ENCODE peak calls at places on chromosomes 2 and 18, in six cellular contexts. One of them, this sample, is unnamed.

GRCh38 chr2:70979626-70980025 is 1.2 kb downstream of the ANKRD53 start:
- DNase-seq in stomach: no peak
- DNase-seq in fibroblast of the aortic adventitia: no peak
- DNase-seq in brain microvascular endothelial cell: no peak
- DNase-seq in AG04449: no peak
- DNase-seq in adrenal gland: no peak
- DNase-seq in this sample: peak; percentile 37

GRCh38 chr2:33502025-33502424 is 25.6 kb downstream of the RASGRP3 start:
- DNase-seq in stomach: no peak
- DNase-seq in fibroblast of the aortic adventitia: no peak
- DNase-seq in brain microvascular endothelial cell: no peak
- DNase-seq in AG04449: no peak
- DNase-seq in adrenal gland: no peak
- DNase-seq in this sample: no peak

GRCh38 chr2:174337337-174338154 is 2.8 kb downstream of the SP9 start:
- DNase-seq in stomach: no peak
- DNase-seq in fibroblast of the aortic adventitia: no peak
- DNase-seq in brain microvascular endothelial cell: no peak
- DNase-seq in AG04449: no peak
- DNase-seq in adrenal gland: no peak
- DNase-seq in this sample: no peak

GRCh38 chr2:106192752-106193490 is 1.2 kb downstream of the UXS1 start:
- DNase-seq in stomach: no peak
- DNase-seq in fibroblast of the aortic adventitia: peak; percentile 92
- DNase-seq in brain microvascular endothelial cell: peak; percentile 77
- DNase-seq in AG04449: peak; percentile 49
- DNase-seq in adrenal gland: peak; percentile 16
- DNase-seq in this sample: no peak

GRCh38 chr2:15364561-15364960 is 196.6 kb downstream of the NBAS start:
- DNase-seq in stomach: no peak
- DNase-seq in fibroblast of the aortic adventitia: peak; percentile 10
- DNase-seq in brain microvascular endothelial cell: no peak
- DNase-seq in AG04449: no peak
- DNase-seq in adrenal gland: no peak
- DNase-seq in this sample: no peak

GRCh38 chr18:70576281-70577022 is 287.6 kb downstream of the SOCS6 start:
- DNase-seq in stomach: no peak
- DNase-seq in fibroblast of the aortic adventitia: no peak
- DNase-seq in brain microvascular endothelial cell: no peak
- DNase-seq in AG04449: no peak
- DNase-seq in adrenal gland: no peak
- DNase-seq in this sample: no peak

GRCh38 chr2:181752301-181752700 is 72.0 kb upstream of the NEUROD1 start:
- DNase-seq in stomach: no peak
- DNase-seq in fibroblast of the aortic adventitia: peak; percentile 51
- DNase-seq in brain microvascular endothelial cell: no peak
- DNase-seq in AG04449: no peak
- DNase-seq in adrenal gland: no peak
- DNase-seq in this sample: no peak

GRCh38 chr2:25309402-25309801 is 32.3 kb downstream of the DNMT3A start:
- DNase-seq in stomach: peak; percentile 52
- DNase-seq in fibroblast of the aortic adventitia: peak; percentile 47
- DNase-seq in brain microvascular endothelial cell: peak; percentile 40
- DNase-seq in AG04449: no peak
- DNase-seq in adrenal gland: peak; percentile 68
- DNase-seq in this sample: no peak

GRCh38 chr2:191757256-191757655 is 79.3 kb downstream of the NABP1 start:
- DNase-seq in stomach: no peak
- DNase-seq in fibroblast of the aortic adventitia: peak; percentile 29
- DNase-seq in brain microvascular endothelial cell: no peak
- DNase-seq in AG04449: no peak
- DNase-seq in adrenal gland: no peak
- DNase-seq in this sample: no peak

GRCh38 chr2:200863655-200864205 is 728 bp downstream of the CLK1 start:
- DNase-seq in stomach: no peak
- DNase-seq in fibroblast of the aortic adventitia: peak; percentile 65
- DNase-seq in brain microvascular endothelial cell: no peak
- DNase-seq in AG04449: no peak
- DNase-seq in adrenal gland: peak; percentile 44
- DNase-seq in this sample: no peak

DNA sequence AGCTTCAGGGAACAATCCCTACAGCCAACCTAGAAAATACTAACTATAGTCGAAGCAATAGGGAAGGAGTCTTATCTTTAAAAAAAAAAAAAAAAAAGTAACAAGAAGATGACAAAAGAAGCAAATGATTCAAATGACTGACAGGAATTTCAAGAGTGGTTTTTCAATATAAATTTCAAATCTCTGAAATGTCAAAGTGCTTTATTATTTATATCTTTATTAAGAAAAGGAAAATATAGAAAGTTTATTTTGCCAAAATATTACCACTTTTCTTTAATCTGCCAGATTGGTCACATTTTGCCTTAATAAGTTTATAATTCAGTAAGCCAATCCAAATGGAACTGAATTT is 63.5 kb upstream of the HNRNPA3 start:
- DNase-seq in stomach: no peak
- DNase-seq in fibroblast of the aortic adventitia: no peak
- DNase-seq in brain microvascular endothelial cell: no peak
- DNase-seq in AG04449: no peak
- DNase-seq in adrenal gland: no peak
- DNase-seq in this sample: no peak
- TF ChIP-seq CTCF in stomach: no peak
- TF ChIP-seq CTCF in fibroblast of the aortic adventitia: no peak
- TF ChIP-seq CTCF in brain microvascular endothelial cell: no peak
- TF ChIP-seq CTCF in AG04449: no peak
- TF ChIP-seq CTCF in adrenal gland: no peak
- TF ChIP-seq CTCF in this sample: no peak

GRCh38 chr18:58635891-58636290 is 7.0 kb upstream of the ALPK2 start:
- DNase-seq in stomach: no peak
- DNase-seq in fibroblast of the aortic adventitia: peak; percentile 85
- DNase-seq in brain microvascular endothelial cell: peak; percentile 26
- DNase-seq in AG04449: no peak
- DNase-seq in adrenal gland: no peak
- DNase-seq in this sample: no peak
- TF ChIP-seq CTCF in stomach: no peak
- TF ChIP-seq CTCF in fibroblast of the aortic adventitia: peak; percentile 12
- TF ChIP-seq CTCF in brain microvascular endothelial cell: no peak
- TF ChIP-seq CTCF in AG04449: no peak
- TF ChIP-seq CTCF in adrenal gland: no peak
- TF ChIP-seq CTCF in this sample: no peak

DNA sequence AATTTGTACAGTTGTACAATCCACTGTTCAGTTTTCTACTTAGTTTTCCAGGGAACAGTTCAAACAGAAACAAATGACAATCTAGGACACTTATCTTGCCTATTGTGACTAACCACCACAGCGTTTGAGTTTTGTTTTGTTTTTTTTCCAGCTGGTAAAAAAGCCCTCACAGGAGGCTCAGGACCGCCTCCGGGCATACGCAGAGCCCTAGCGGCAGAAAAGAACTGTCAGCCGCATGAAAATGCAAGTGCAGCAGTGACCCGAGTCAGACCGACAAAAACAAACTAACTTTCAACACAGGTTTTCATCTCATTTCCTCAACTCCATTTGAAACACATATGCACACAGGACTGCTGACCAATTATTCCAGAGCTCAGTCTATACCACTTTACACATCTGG is 68.6 kb downstream of the STEAP3 start:
- DNase-seq in stomach: no peak
- DNase-seq in fibroblast of the aortic adventitia: no peak
- DNase-seq in brain microvascular endothelial cell: peak; percentile 34
- DNase-seq in AG04449: no peak
- DNase-seq in adrenal gland: peak; percentile 80
- DNase-seq in this sample: no peak
- TF ChIP-seq CTCF in stomach: peak; percentile 25
- TF ChIP-seq CTCF in fibroblast of the aortic adventitia: no peak
- TF ChIP-seq CTCF in brain microvascular endothelial cell: peak; percentile 65
- TF ChIP-seq CTCF in AG04449: no peak
- TF ChIP-seq CTCF in adrenal gland: peak; percentile 48
- TF ChIP-seq CTCF in this sample: peak; percentile 28

GRCh38 chr2:231399046-231399852 is 3.7 kb downstream of the B3GNT7 start:
- DNase-seq in stomach: no peak
- DNase-seq in fibroblast of the aortic adventitia: no peak
- DNase-seq in brain microvascular endothelial cell: no peak
- DNase-seq in AG04449: no peak
- DNase-seq in adrenal gland: no peak
- DNase-seq in this sample: no peak

GRCh38 chr2:231398585-231398984 is 3.1 kb downstream of the B3GNT7 start:
- DNase-seq in stomach: no peak
- DNase-seq in fibroblast of the aortic adventitia: no peak
- DNase-seq in brain microvascular endothelial cell: no peak
- DNase-seq in AG04449: no peak
- DNase-seq in adrenal gland: no peak
- DNase-seq in this sample: no peak

GRCh38 chr2:231397011-231397927 is 1.8 kb downstream of the B3GNT7 start:
- DNase-seq in stomach: no peak
- DNase-seq in fibroblast of the aortic adventitia: no peak
- DNase-seq in brain microvascular endothelial cell: no peak
- DNase-seq in AG04449: no peak
- DNase-seq in adrenal gland: no peak
- DNase-seq in this sample: peak; percentile 22

GRCh38 chr2:231397928-231398294 is 2.4 kb downstream of the B3GNT7 start:
- DNase-seq in stomach: no peak
- DNase-seq in fibroblast of the aortic adventitia: no peak
- DNase-seq in brain microvascular endothelial cell: no peak
- DNase-seq in AG04449: no peak
- DNase-seq in adrenal gland: no peak
- DNase-seq in this sample: no peak

DNA sequence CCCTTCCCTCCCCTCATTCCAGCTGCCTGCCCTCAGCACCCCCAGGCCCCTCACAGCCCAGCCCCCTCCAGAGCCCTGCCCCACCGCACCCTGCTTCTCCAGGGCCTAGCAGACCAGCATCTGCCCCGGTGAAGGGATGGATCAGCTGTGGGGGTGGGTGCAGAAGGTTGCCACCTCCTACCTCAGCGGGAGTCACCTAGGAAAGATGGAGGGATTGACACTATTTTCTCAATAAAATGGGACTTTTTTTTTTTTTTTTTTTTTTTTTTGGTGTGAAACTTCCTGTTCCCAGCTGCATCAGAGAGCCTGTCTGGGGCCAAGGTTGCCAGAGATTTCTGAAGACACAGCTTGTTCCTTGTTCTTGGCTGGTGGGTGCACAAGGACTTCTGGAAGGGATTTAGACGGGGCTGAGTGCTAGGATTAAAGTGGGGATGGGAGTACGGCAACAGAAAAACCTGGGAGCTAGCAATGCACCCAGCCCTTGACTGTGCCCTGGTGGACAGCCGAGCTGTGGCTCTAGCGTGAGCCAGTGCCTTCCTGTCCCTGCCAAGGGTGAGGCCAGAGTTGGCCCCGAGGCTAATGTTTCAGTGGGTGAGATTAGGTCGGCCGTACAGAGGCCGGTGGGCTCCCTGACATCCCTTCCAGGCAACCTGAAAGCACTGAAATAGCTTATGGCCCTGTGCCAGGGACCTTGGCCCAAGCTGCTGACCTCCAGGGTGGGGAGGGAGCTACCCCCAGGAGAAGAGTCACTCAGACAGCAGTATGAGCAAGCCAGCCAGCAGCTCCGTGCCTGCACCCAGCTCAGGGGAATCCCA is 4.5 kb downstream of the B3GNT7 start:
- DNase-seq in stomach: peak; percentile 64
- DNase-seq in fibroblast of the aortic adventitia: peak; percentile 44
- DNase-seq in brain microvascular endothelial cell: no peak
- DNase-seq in AG04449: no peak
- DNase-seq in adrenal gland: peak; percentile 80
- DNase-seq in this sample: peak; percentile 76
- TF ChIP-seq CTCF in stomach: no peak
- TF ChIP-seq CTCF in fibroblast of the aortic adventitia: peak; percentile 32
- TF ChIP-seq CTCF in brain microvascular endothelial cell: peak; percentile 25
- TF ChIP-seq CTCF in AG04449: no peak
- TF ChIP-seq CTCF in adrenal gland: peak; percentile 8
- TF ChIP-seq CTCF in this sample: no peak

GRCh38 chr2:163771596-163771995 is 35.8 kb upstream of the FIGN start:
- DNase-seq in stomach: no peak
- DNase-seq in fibroblast of the aortic adventitia: no peak
- DNase-seq in brain microvascular endothelial cell: no peak
- DNase-seq in AG04449: no peak
- DNase-seq in adrenal gland: no peak
- DNase-seq in this sample: no peak

GRCh38 chr2:163773276-163773675 is 37.5 kb upstream of the FIGN start:
- DNase-seq in stomach: no peak
- DNase-seq in fibroblast of the aortic adventitia: no peak
- DNase-seq in brain microvascular endothelial cell: no peak
- DNase-seq in AG04449: no peak
- DNase-seq in adrenal gland: no peak
- DNase-seq in this sample: no peak

GRCh38 chr2:163774862-163775261 is 39.1 kb upstream of the FIGN start:
- DNase-seq in stomach: no peak
- DNase-seq in fibroblast of the aortic adventitia: peak; percentile 91
- DNase-seq in brain microvascular endothelial cell: peak; percentile 86
- DNase-seq in AG04449: peak; percentile 72
- DNase-seq in adrenal gland: no peak
- DNase-seq in this sample: no peak

GRCh38 chr2:163778045-163778753 is 42.4 kb upstream of the FIGN start:
- DNase-seq in stomach: peak; percentile 53
- DNase-seq in fibroblast of the aortic adventitia: peak; percentile 89
- DNase-seq in brain microvascular endothelial cell: peak; percentile 84
- DNase-seq in AG04449: peak; percentile 90
- DNase-seq in adrenal gland: peak; percentile 6
- DNase-seq in this sample: no peak

GRCh38 chr2:163775304-163775703 is 39.5 kb upstream of the FIGN start:
- DNase-seq in stomach: no peak
- DNase-seq in fibroblast of the aortic adventitia: peak; percentile 33
- DNase-seq in brain microvascular endothelial cell: peak; percentile 51
- DNase-seq in AG04449: no peak
- DNase-seq in adrenal gland: no peak
- DNase-seq in this sample: no peak
- TF ChIP-seq CTCF in stomach: no peak
- TF ChIP-seq CTCF in fibroblast of the aortic adventitia: no peak
- TF ChIP-seq CTCF in brain microvascular endothelial cell: no peak
- TF ChIP-seq CTCF in AG04449: no peak
- TF ChIP-seq CTCF in adrenal gland: no peak
- TF ChIP-seq CTCF in this sample: no peak

DNA sequence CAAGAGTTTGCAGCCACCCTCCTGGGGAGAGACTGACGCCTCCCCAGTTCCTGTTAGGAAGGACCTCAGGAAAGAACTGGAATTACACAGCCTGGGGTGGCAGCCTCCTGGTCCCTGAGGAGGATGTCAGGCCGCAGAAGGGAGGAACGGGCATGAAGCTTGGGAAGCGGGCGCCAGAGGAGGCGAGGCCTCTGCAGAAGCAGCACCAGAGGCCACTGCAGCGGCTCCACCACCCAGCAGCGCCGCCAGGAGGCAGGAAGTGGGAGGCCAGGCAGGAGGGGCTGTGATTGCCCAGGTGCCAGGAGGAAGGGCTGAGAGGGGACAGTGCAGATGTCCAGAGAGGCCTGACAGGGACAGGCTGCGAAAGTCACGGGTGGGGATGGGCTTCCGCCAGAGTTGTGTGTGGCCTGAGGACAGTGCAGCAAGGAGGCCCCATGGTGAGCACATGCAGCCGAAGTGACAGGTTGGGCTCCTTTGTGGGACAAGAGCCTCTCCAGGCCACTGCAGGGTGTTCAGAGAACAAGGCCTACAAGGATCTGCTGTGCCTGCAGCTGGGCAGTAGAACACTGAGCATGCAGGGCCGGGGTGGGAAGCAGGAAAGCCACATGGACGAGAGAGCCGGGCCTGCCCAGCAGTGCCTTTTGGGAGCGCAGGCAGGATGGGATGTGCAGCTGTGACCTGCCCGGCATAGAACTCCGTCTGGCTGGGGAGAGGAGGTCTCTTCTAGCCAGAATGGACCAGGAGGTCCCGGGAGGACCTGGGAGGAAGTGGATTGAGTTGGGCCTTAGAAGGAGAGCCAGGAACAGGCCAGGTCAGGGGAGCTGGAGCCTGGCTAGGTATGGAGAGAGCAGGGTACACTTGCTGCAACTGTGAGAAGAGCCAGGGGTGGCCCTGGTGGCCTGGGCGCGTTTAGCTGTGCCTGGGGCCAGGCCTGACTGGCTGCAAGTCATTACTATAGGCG is 39.1 kb upstream of the ALPP start:
- DNase-seq in stomach: no peak
- DNase-seq in fibroblast of the aortic adventitia: no peak
- DNase-seq in brain microvascular endothelial cell: no peak
- DNase-seq in AG04449: no peak
- DNase-seq in adrenal gland: no peak
- DNase-seq in this sample: peak; percentile 44
- TF ChIP-seq CTCF in stomach: no peak
- TF ChIP-seq CTCF in fibroblast of the aortic adventitia: no peak
- TF ChIP-seq CTCF in brain microvascular endothelial cell: peak; percentile 37
- TF ChIP-seq CTCF in AG04449: no peak
- TF ChIP-seq CTCF in adrenal gland: no peak
- TF ChIP-seq CTCF in this sample: no peak